ENCODE peak calls at places on chromosomes 13 and 19, in six cellular contexts. K is IMR-90, D is H9, F is neuronal stem cell, W is H1, P is trophoblast cell. U is an unnamed sample.

GRCh38 chr19:3556978-3557460 is 367 bp downstream of the MFSD12 start:
- DNase-seq in K (peak), D (peak), F (no peak), W (no peak), P (peak), U (peak)

GRCh38 chr19:2616741-2617392 is 85.6 kb downstream of the GNG7 start:
- DNase-seq in K (no peak), D (no peak), F (no peak), W (no peak), P (no peak), U (no peak)

GRCh38 chr13:22112956-22113750 is 442.3 kb downstream of the FGF9 start:
- DNase-seq in K (no peak), D (no peak), F (no peak), W (no peak), P (peak), U (no peak)

GRCh38 chr13:43346427-43346826 is 323.0 kb downstream of the DNAJC15 start:
- DNase-seq in K (no peak), D (no peak), F (no peak), W (no peak), P (peak), U (peak)

GRCh38 chr13:32318072-32318471 is 2.8 kb downstream of the BRCA2 start:
- DNase-seq in K (no peak), D (no peak), F (no peak), W (no peak), P (peak), U (no peak)

GRCh38 chr13:112869202-112870061 is 99.6 kb upstream of the MCF2L start:
- DNase-seq in K (peak), D (no peak), F (no peak), W (no peak), P (no peak), U (no peak)

GRCh38 chr13:40352385-40352778 is 314.1 kb downstream of the FOXO1 start:
- DNase-seq in K (no peak), D (no peak), F (no peak), W (no peak), P (no peak), U (no peak)

GRCh38 chr13:49499889-49500660 is 4.3 kb downstream of the PHF11 start:
- DNase-seq in K (peak), D (no peak), F (no peak), W (no peak), P (peak), U (peak)

GRCh38 chr19:3782903-3783302 is 3.3 kb downstream of the MATK start:
- DNase-seq in K (no peak), D (peak), F (no peak), W (no peak), P (no peak), U (no peak)

GRCh38 chr13:108495686-108496363 is 133.6 kb upstream of the MYO16 start:
- DNase-seq in K (no peak), D (peak), F (peak), W (no peak), P (no peak), U (peak)

GRCh38 chr19:57302020-57302465 is 18.2 kb upstream of the ZNF543 start:
- DNase-seq in K (peak), D (no peak), F (no peak), W (no peak), P (peak), U (peak)

GRCh38 chr13:109776575-109776974 is 9.8 kb downstream of the IRS2 start:
- DNase-seq in K (peak), D (no peak), F (no peak), W (no peak), P (no peak), U (no peak)

GRCh38 chr19:42113641-42114348 is 18.5 kb downstream of the POU2F2 start:
- DNase-seq in K (peak), D (peak), F (no peak), W (peak), P (peak), U (peak)

GRCh38 chr19:38193445-38193844 is 30.6 kb downstream of the DPF1 start:
- DNase-seq in K (no peak), D (no peak), F (no peak), W (no peak), P (no peak), U (no peak)

GRCh38 chr19:18412610-18413239 is 6.5 kb upstream of the SSBP4 start:
- DNase-seq in K (no peak), D (no peak), F (no peak), W (no peak), P (no peak), U (no peak)

GRCh38 chr13:101202590-101202989 is 213.7 kb downstream of the NALCN start:
- DNase-seq in K (no peak), D (peak), F (no peak), W (peak), P (no peak), U (no peak)

GRCh38 chr19:10420444-10421239 is at the start of gene PDE4A:
- DNase-seq in K (no peak), D (peak), F (no peak), W (no peak), P (peak), U (peak)

GRCh38 chr19:16208064-16208759 is 10.5 kb downstream of the AP1M1 start:
- DNase-seq in K (no peak), D (no peak), F (no peak), W (no peak), P (no peak), U (no peak)

GRCh38 chr19:35959040-35959967 is 23.1 kb downstream of the LRFN3 start:
- DNase-seq in K (no peak), D (peak), F (no peak), W (no peak), P (no peak), U (no peak)

GRCh38 chr13:37526710-37527446 is 71.7 kb downstream of the POSTN start:
- DNase-seq in K (no peak), D (no peak), F (no peak), W (no peak), P (no peak), U (peak)

GRCh38 chr13:66794340-66795031 is 435.6 kb downstream of the PCDH9 start:
- DNase-seq in K (no peak), D (no peak), F (no peak), W (no peak), P (no peak), U (no peak)

GRCh38 chr19:17522988-17523872 is 11.8 kb downstream of the PGLS start:
- DNase-seq in K (no peak), D (no peak), F (no peak), W (no peak), P (no peak), U (no peak)

GRCh38 chr13:94455414-94455813 is 24.1 kb downstream of the DCT start:
- DNase-seq in K (no peak), D (no peak), F (no peak), W (no peak), P (no peak), U (no peak)

GRCh38 chr19:4457654-4458406 is at the start of gene UBXN6:
- DNase-seq in K (peak), D (peak), F (peak), W (peak), P (peak), U (peak)

GRCh38 chr13:85170372-85170771 is 628.8 kb downstream of the SLITRK6 start:
- DNase-seq in K (no peak), D (no peak), F (no peak), W (no peak), P (no peak), U (no peak)

GRCh38 chr13:112635323-112635722 is 47.4 kb upstream of the TUBGCP3 start:
- DNase-seq in K (no peak), D (no peak), F (no peak), W (no peak), P (no peak), U (no peak)

GRCh38 chr13:42405665-42406390 is 133.9 kb downstream of the AKAP11 start:
- DNase-seq in K (peak), D (no peak), F (no peak), W (no peak), P (peak), U (peak)

GRCh38 chr13:76696370-76696769 is 189.8 kb downstream of the KCTD12 start:
- DNase-seq in K (peak), D (no peak), F (no peak), W (no peak), P (peak), U (peak)

GRCh38 chr13:94239135-94239534 is 240.3 kb downstream of the DCT start:
- DNase-seq in K (peak), D (no peak), F (no peak), W (no peak), P (peak), U (peak)

GRCh38 chr13:60230593-60230992 is 66.9 kb upstream of the DIAPH3 start:
- DNase-seq in K (peak), D (no peak), F (no peak), W (no peak), P (peak), U (peak)

DNA sequence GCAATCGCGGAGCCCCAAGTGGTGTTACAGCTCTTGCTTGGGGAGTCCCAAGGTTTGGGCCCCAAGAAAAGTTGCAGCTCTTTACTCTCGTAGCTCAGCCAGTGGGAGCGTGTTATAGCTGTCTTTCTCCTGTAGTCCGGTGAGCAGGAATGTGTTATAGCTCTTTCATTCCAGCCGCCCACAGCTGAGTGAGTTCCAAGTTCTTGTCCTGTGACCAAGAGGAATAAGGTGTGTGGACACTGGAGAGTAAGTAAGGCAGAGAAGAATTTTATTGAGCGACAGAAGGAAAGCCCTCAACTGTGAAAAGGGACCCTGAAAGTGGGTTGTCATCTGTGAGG is 1226.8 kb downstream of the SLITRK1 start:
- DNase-seq in K (peak), D (no peak), F (no peak), W (no peak), P (no peak), U (no peak)
- H2AFZ ChIP-seq in K (peak), D (no peak), F (peak), W (peak), P (no peak), U (no peak)

GRCh38 chr19:58543826-58544590 is at the start of gene TRIM28:
- DNase-seq in K (peak), D (peak), F (peak), W (peak), P (peak), U (peak)

GRCh38 chr19:58545286-58546068 is 1.6 kb downstream of the TRIM28 start:
- DNase-seq in K (no peak), D (no peak), F (no peak), W (no peak), P (no peak), U (no peak)

GRCh38 chr19:58547323-58548312 is 3.8 kb downstream of the TRIM28 start:
- DNase-seq in K (no peak), D (no peak), F (no peak), W (no peak), P (no peak), U (no peak)

GRCh38 chr19:58546131-58546530 is 2.3 kb downstream of the TRIM28 start:
- DNase-seq in K (no peak), D (no peak), F (no peak), W (no peak), P (no peak), U (no peak)

DNA sequence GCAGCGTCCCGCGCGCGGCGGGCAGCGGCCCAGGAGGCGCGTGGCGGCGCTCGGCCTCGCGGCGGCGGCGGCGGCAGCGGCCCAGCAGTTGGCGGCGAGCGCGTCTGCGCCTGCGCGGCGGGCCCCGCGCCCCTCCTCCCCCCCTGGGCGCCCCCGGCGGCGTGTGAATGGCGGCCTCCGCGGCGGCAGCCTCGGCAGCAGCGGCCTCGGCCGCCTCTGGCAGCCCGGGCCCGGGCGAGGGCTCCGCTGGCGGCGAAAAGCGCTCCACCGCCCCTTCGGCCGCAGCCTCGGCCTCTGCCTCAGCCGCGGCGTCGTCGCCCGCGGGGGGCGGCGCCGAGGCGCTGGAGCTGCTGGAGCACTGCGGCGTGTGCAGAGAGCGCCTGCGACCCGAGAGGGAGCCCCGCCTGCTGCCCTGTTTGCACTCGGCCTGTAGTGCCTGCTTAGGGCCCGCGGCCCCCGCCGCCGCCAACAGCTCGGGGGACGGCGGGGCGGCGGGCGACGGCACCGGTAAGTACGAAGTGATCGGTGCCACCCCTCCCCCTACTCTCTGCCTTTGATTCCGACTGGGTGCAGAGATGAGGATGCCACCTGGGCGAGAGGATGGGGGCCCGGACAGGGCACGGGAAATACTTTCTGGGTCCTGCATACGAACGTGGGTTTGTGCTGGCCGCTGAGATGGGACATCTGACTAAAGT is 874 bp downstream of the TRIM28 start:
- DNase-seq in K (peak), D (peak), F (peak), W (no peak), P (peak), U (peak)
- H3K4ac ChIP-seq in K (peak), D (no peak), F (peak), W (peak), P (peak), U (peak)

GRCh38 chr13:106522112-106522511 is 13.3 kb downstream of the EFNB2 start:
- DNase-seq in K (no peak), D (no peak), F (no peak), W (no peak), P (peak), U (no peak)
- H4K91ac ChIP-seq in K (no peak), D (no peak), F (no peak), W (no peak), P (no peak), U (no peak)

DNA sequence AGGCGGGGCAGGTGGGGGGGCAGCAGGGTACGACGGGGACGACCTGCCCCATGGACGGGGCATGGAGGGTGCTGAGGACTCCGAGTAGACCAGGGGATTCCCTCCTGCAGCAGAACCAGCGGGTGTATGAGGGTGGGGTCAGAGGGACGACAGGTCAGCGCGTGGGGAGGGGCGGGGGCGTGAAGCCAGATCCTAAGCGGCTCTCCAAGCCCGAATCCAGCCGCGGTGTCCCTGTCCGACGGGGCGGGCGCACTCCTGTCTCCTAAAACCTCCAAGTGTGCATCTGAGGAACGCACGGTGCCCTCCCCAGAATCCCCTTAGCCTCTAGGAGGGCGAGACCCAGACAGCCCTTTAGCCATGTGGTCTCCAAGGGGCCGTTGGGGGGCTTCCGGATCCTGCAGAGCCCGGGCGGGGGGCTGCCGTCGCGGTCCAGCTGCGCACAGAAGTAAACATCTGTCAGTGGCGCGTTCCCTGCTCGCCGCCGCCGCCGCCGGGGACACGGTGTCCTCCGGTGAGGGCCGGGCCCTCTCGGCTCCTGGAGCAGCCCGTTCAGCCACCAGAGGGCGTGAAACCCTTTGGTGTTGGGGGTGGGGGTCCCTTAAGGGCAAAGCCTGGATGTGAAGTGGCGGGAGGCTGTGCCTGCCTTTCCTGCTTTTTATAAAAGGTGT is 732 bp downstream of the NRTN start:
- DNase-seq in K (peak), D (peak), F (peak), W (no peak), P (peak), U (peak)
- H2AFZ ChIP-seq in K (peak), D (no peak), F (peak), W (no peak), P (peak), U (no peak)

GRCh38 chr19:58557253-58558065 is 952 bp downstream of the UBE2M start:
- DNase-seq in K (no peak), D (no peak), F (no peak), W (no peak), P (no peak), U (no peak)
- H3K4ac ChIP-seq in K (peak), D (no peak), F (no peak), W (no peak), P (peak), U (peak)

GRCh38 chr19:889662-890295 is 3.2 kb downstream of the MED16 start:
- DNase-seq in K (no peak), D (no peak), F (no peak), W (no peak), P (peak), U (no peak)

GRCh38 chr19:888615-889385 is 4.2 kb downstream of the MED16 start:
- DNase-seq in K (no peak), D (no peak), F (no peak), W (no peak), P (no peak), U (no peak)

GRCh38 chr19:893775-894090 is 449 bp downstream of the RNU6-9 start:
- DNase-seq in K (no peak), D (no peak), F (no peak), W (no peak), P (no peak), U (no peak)

GRCh38 chr19:890831-891230 is 2.2 kb downstream of the MED16 start:
- DNase-seq in K (no peak), D (no peak), F (no peak), W (no peak), P (no peak), U (no peak)

GRCh38 chr19:892243-892996 is 567 bp downstream of the MED16 start:
- DNase-seq in K (no peak), D (no peak), F (no peak), W (no peak), P (no peak), U (no peak)
- H4K91ac ChIP-seq in K (peak), D (no peak), F (peak), W (no peak), P (peak), U (peak)

GRCh38 chr19:50815443-50815842 is 8.1 kb downstream of the KLK1 start:
- DNase-seq in K (no peak), D (no peak), F (no peak), W (no peak), P (no peak), U (no peak)
- H2AFZ ChIP-seq in K (no peak), D (no peak), F (peak), W (no peak), P (no peak), U (no peak)